ENCODE peak calls at places on chromosomes 6 and 20, in six cellular contexts. One of them, this sample, is unnamed.

GRCh38 chr6:113949499-113949898 is 21.4 kb downstream of the HDAC2 start:
- DNase-seq in HCT116: no peak
- DNase-seq in uterus: no peak
- DNase-seq in stimulated activated naive CD4-positive, alpha-beta T cell treated with Interleukin-2 at 50 U/mL for 16 hours: no peak
- DNase-seq in activated CD4-positive, alpha-beta T cell treated with anti-CD3 and anti-CD28 coated beads, Interleukin-2, amount 10 ng/mL, durations not matched to agents 7 days and 5 days: no peak
- DNase-seq in HL-60: no peak
- DNase-seq in this sample: no peak

GRCh38 chr6:28768187-28768913 is 155.4 kb downstream of the TRIM27 start:
- DNase-seq in HCT116: no peak
- DNase-seq in uterus: no peak
- DNase-seq in stimulated activated naive CD4-positive, alpha-beta T cell treated with Interleukin-2 at 50 U/mL for 16 hours: no peak
- DNase-seq in activated CD4-positive, alpha-beta T cell treated with anti-CD3 and anti-CD28 coated beads, Interleukin-2, amount 10 ng/mL, durations not matched to agents 7 days and 5 days: no peak
- DNase-seq in HL-60: no peak
- DNase-seq in this sample: no peak

GRCh38 chr6:112691289-112691688 is 344.2 kb downstream of the RFPL4B start:
- DNase-seq in HCT116: peak
- DNase-seq in uterus: no peak
- DNase-seq in stimulated activated naive CD4-positive, alpha-beta T cell treated with Interleukin-2 at 50 U/mL for 16 hours: no peak
- DNase-seq in activated CD4-positive, alpha-beta T cell treated with anti-CD3 and anti-CD28 coated beads, Interleukin-2, amount 10 ng/mL, durations not matched to agents 7 days and 5 days: no peak
- DNase-seq in HL-60: no peak
- DNase-seq in this sample: no peak

GRCh38 chr6:31815025-31815838 is at the start of the genes HSPA1A and HSPA1L:
- DNase-seq in HCT116: no peak
- DNase-seq in uterus: peak
- DNase-seq in stimulated activated naive CD4-positive, alpha-beta T cell treated with Interleukin-2 at 50 U/mL for 16 hours: peak
- DNase-seq in activated CD4-positive, alpha-beta T cell treated with anti-CD3 and anti-CD28 coated beads, Interleukin-2, amount 10 ng/mL, durations not matched to agents 7 days and 5 days: peak
- DNase-seq in HL-60: no peak
- DNase-seq in this sample: peak

GRCh38 chr20:58988565-58988882 is 7.5 kb downstream of the NELFCD start:
- DNase-seq in HCT116: no peak
- DNase-seq in uterus: no peak
- DNase-seq in stimulated activated naive CD4-positive, alpha-beta T cell treated with Interleukin-2 at 50 U/mL for 16 hours: no peak
- DNase-seq in activated CD4-positive, alpha-beta T cell treated with anti-CD3 and anti-CD28 coated beads, Interleukin-2, amount 10 ng/mL, durations not matched to agents 7 days and 5 days: no peak
- DNase-seq in HL-60: no peak
- DNase-seq in this sample: no peak

GRCh38 chr6:27668442-27669275 is 195.8 kb upstream of the ZNF184 start:
- DNase-seq in HCT116: peak
- DNase-seq in uterus: peak
- DNase-seq in stimulated activated naive CD4-positive, alpha-beta T cell treated with Interleukin-2 at 50 U/mL for 16 hours: peak
- DNase-seq in activated CD4-positive, alpha-beta T cell treated with anti-CD3 and anti-CD28 coated beads, Interleukin-2, amount 10 ng/mL, durations not matched to agents 7 days and 5 days: peak
- DNase-seq in HL-60: peak
- DNase-seq in this sample: peak

GRCh38 chr6:157983439-157984119 is 1.9 kb downstream of the SYNJ2 start:
- DNase-seq in HCT116: no peak
- DNase-seq in uterus: no peak
- DNase-seq in stimulated activated naive CD4-positive, alpha-beta T cell treated with Interleukin-2 at 50 U/mL for 16 hours: no peak
- DNase-seq in activated CD4-positive, alpha-beta T cell treated with anti-CD3 and anti-CD28 coated beads, Interleukin-2, amount 10 ng/mL, durations not matched to agents 7 days and 5 days: no peak
- DNase-seq in HL-60: no peak
- DNase-seq in this sample: no peak

GRCh38 chr6:105982761-105983600 is 103.2 kb upstream of the PRDM1 start:
- DNase-seq in HCT116: no peak
- DNase-seq in uterus: no peak
- DNase-seq in stimulated activated naive CD4-positive, alpha-beta T cell treated with Interleukin-2 at 50 U/mL for 16 hours: no peak
- DNase-seq in activated CD4-positive, alpha-beta T cell treated with anti-CD3 and anti-CD28 coated beads, Interleukin-2, amount 10 ng/mL, durations not matched to agents 7 days and 5 days: no peak
- DNase-seq in HL-60: no peak
- DNase-seq in this sample: no peak

GRCh38 chr6:2948228-2949025 is 22.9 kb downstream of the SERPINB6 start:
- DNase-seq in HCT116: no peak
- DNase-seq in uterus: no peak
- DNase-seq in stimulated activated naive CD4-positive, alpha-beta T cell treated with Interleukin-2 at 50 U/mL for 16 hours: no peak
- DNase-seq in activated CD4-positive, alpha-beta T cell treated with anti-CD3 and anti-CD28 coated beads, Interleukin-2, amount 10 ng/mL, durations not matched to agents 7 days and 5 days: no peak
- DNase-seq in HL-60: no peak
- DNase-seq in this sample: no peak

GRCh38 chr6:166619912-166620311 is 7.1 kb downstream of the RPS6KA2 start:
- DNase-seq in HCT116: no peak
- DNase-seq in uterus: peak
- DNase-seq in stimulated activated naive CD4-positive, alpha-beta T cell treated with Interleukin-2 at 50 U/mL for 16 hours: no peak
- DNase-seq in activated CD4-positive, alpha-beta T cell treated with anti-CD3 and anti-CD28 coated beads, Interleukin-2, amount 10 ng/mL, durations not matched to agents 7 days and 5 days: no peak
- DNase-seq in HL-60: no peak
- DNase-seq in this sample: no peak

GRCh38 chr6:18514180-18514579 is 127.0 kb downstream of the RNF144B start:
- DNase-seq in HCT116: no peak
- DNase-seq in uterus: no peak
- DNase-seq in stimulated activated naive CD4-positive, alpha-beta T cell treated with Interleukin-2 at 50 U/mL for 16 hours: no peak
- DNase-seq in activated CD4-positive, alpha-beta T cell treated with anti-CD3 and anti-CD28 coated beads, Interleukin-2, amount 10 ng/mL, durations not matched to agents 7 days and 5 days: no peak
- DNase-seq in HL-60: no peak
- DNase-seq in this sample: no peak

GRCh38 chr20:3635346-3635745 is 27.9 kb downstream of the GFRA4 start:
- DNase-seq in HCT116: no peak
- DNase-seq in uterus: no peak
- DNase-seq in stimulated activated naive CD4-positive, alpha-beta T cell treated with Interleukin-2 at 50 U/mL for 16 hours: no peak
- DNase-seq in activated CD4-positive, alpha-beta T cell treated with anti-CD3 and anti-CD28 coated beads, Interleukin-2, amount 10 ng/mL, durations not matched to agents 7 days and 5 days: no peak
- DNase-seq in HL-60: no peak
- DNase-seq in this sample: no peak

This sample was measured in SW 1271.